ENCODE peak calls at places on chromosome 3, in eight cellular contexts. H is epithelial cell of prostate; M is GM06990; G is upper lobe of right lung; Q is NCI-H510A treated with DMSO at 0.1 percent for 48 hours; L is cardiac muscle cell; O is tibial artery; P is stimulated activated CD8-positive, alpha-beta memory T cell treated with anti-CD3 and anti-CD28 coated beads, Interleukin-7, amount 100 ng/mL, for 24 hours. K is an unnamed sample.
A peak's percentile ranks its signal among the peaks of the same experiment; 100 is the strongest.

GRCh38 chr3:181383760-181384159 is 328.0 kb upstream of the SOX2 start:
- DNase-seq in H (no peak), M (no peak), G (no peak), Q (no peak), L (no peak), O (no peak), P (no peak), K (no peak)

GRCh38 chr3:58005662-58006061 is 2.6 kb upstream of the FLNB start:
- DNase-seq in H (peak; percentile 89), M (no peak), G (no peak), Q (no peak), L (peak; percentile 66), O (no peak), P (no peak), K (no peak)

GRCh38 chr3:110165753-110166152 is 828.4 kb upstream of the DPPA4 start:
- DNase-seq in H (no peak), M (no peak), G (no peak), Q (peak; percentile 10), L (peak; percentile 18), O (no peak), P (no peak), K (no peak)

GRCh38 chr3:126859415-126860246 is 123.3 kb upstream of the PLXNA1 start:
- DNase-seq in H (no peak), M (no peak), G (no peak), Q (no peak), L (no peak), O (no peak), P (no peak), K (no peak)

GRCh38 chr3:66490214-66490613 is 10.6 kb downstream of the LRIG1 start:
- DNase-seq in H (no peak), M (no peak), G (no peak), Q (no peak), L (peak; percentile 36), O (no peak), P (no peak), K (no peak)

GRCh38 chr3:45551214-45552010 is 43.1 kb upstream of the LIMD1 start:
- DNase-seq in H (peak; percentile 83), M (no peak), G (no peak), Q (no peak), L (peak; percentile 96), O (peak; percentile 80), P (no peak), K (no peak)

GRCh38 chr3:54361884-54362283 is 239.5 kb downstream of the CACNA2D3 start:
- DNase-seq in H (no peak), M (no peak), G (no peak), Q (no peak), L (no peak), O (no peak), P (no peak), K (no peak)

GRCh38 chr3:67349551-67350174 is 304.7 kb downstream of the SUCLG2 start:
- DNase-seq in H (no peak), M (peak; percentile 24), G (no peak), Q (no peak), L (no peak), O (no peak), P (peak; percentile 25), K (peak; percentile 9)

GRCh38 chr3:127034195-127034989 is 51.5 kb downstream of the PLXNA1 start:
- DNase-seq in H (no peak), M (no peak), G (no peak), Q (no peak), L (no peak), O (no peak), P (no peak), K (no peak)

GRCh38 chr3:156812521-156813335 is 13.4 kb upstream of the LEKR1 start:
- DNase-seq in H (peak; percentile 95), M (no peak), G (no peak), Q (peak; percentile 66), L (peak; percentile 40), O (no peak), P (no peak), K (peak; percentile 33)

GRCh38 chr3:37571269-37571668 is 290.4 kb upstream of the CTDSPL start:
- DNase-seq in H (no peak), M (no peak), G (no peak), Q (no peak), L (peak; percentile 37), O (no peak), P (no peak), K (no peak)

GRCh38 chr3:126338796-126339241 is 18.4 kb downstream of the KLF15 start:
- DNase-seq in H (no peak), M (no peak), G (peak; percentile 63), Q (no peak), L (no peak), O (peak; percentile 62), P (no peak), K (no peak)

GRCh38 chr3:156483426-156483825 is 71.5 kb downstream of the SSR3 start:
- DNase-seq in H (peak; percentile 83), M (peak; percentile 83), G (no peak), Q (no peak), L (peak; percentile 72), O (no peak), P (no peak), K (peak; percentile 33)

GRCh38 chr3:71784914-71785593 is at the start of gene PROK2:
- DNase-seq in H (no peak), M (no peak), G (peak; percentile 63), Q (no peak), L (peak; percentile 6), O (no peak), P (peak; percentile 5), K (peak; percentile 17)

GRCh38 chr3:39752751-39753150 is 56.7 kb upstream of the MYRIP start:
- DNase-seq in H (no peak), M (no peak), G (no peak), Q (no peak), L (peak; percentile 21), O (no peak), P (no peak), K (no peak)

GRCh38 chr3:38005076-38006020 is 14.8 kb downstream of the VILL start:
- DNase-seq in H (no peak), M (no peak), G (peak; percentile 62), Q (no peak), L (peak; percentile 82), O (no peak), P (no peak), K (no peak)

GRCh38 chr3:15309662-15310335 is 22.6 kb downstream of the SH3BP5 start:
- DNase-seq in H (no peak), M (no peak), G (no peak), Q (no peak), L (no peak), O (peak; percentile 61), P (no peak), K (no peak)

GRCh38 chr3:141996437-141996836 is 120.0 kb downstream of the ATP1B3 start:
- DNase-seq in H (peak; percentile 3), M (no peak), G (no peak), Q (no peak), L (no peak), O (no peak), P (no peak), K (no peak)

GRCh38 chr3:124217542-124217941 is 225.6 kb upstream of the ROPN1 start:
- DNase-seq in H (peak; percentile 12), M (peak; percentile 12), G (no peak), Q (no peak), L (peak; percentile 84), O (no peak), P (no peak), K (peak; percentile 21)

GRCh38 chr3:33732394-33732793 is 14.3 kb upstream of the CLASP2 start:
- DNase-seq in H (no peak), M (no peak), G (no peak), Q (no peak), L (no peak), O (no peak), P (no peak), K (no peak)

GRCh38 chr3:37139567-37140052 is 34.8 kb downstream of the LRRFIP2 start:
- DNase-seq in H (no peak), M (peak; percentile 54), G (no peak), Q (no peak), L (no peak), O (no peak), P (no peak), K (peak; percentile 32)

GRCh38 chr3:81502251-81502650 is 259.2 kb downstream of the GBE1 start:
- DNase-seq in H (no peak), M (no peak), G (no peak), Q (no peak), L (peak; percentile 25), O (no peak), P (no peak), K (no peak)

GRCh38 chr3:103991461-103992115 is 1375.1 kb upstream of the ALCAM start:
- DNase-seq in H (no peak), M (no peak), G (no peak), Q (no peak), L (no peak), O (no peak), P (no peak), K (no peak)

GRCh38 chr3:56829543-56829942 is 27.8 kb upstream of the ARHGEF3 start:
- DNase-seq in H (no peak), M (no peak), G (no peak), Q (no peak), L (no peak), O (no peak), P (no peak), K (no peak)

K was measured in GM10248.